ENCODE peak calls at places on chromosomes 7 and 10, in five cellular contexts. One of them, this sample, is unnamed.
A peak's percentile ranks its signal among the peaks of the same experiment; 100 is the strongest.

GRCh38 chr10:116041948-116042347 is 231.1 kb downstream of the GFRA1 start:
- DNase-seq in activated CD8-positive, alpha-beta memory T cell treated with anti-CD3 and anti-CD28 coated beads for 1 hour: no peak
- DNase-seq in stimulated activated naive B cell treated with anti-CD40 and anti-IgM and Interleukin-4, amounts not matched to agents 10 μg/mL and 1 μg/mL and 100 μg/mL, for 72 hours: no peak
- DNase-seq in stimulated activated naive CD4-positive, alpha-beta T cell: no peak
- DNase-seq in GM23338: no peak
- DNase-seq in this sample: no peak

GRCh38 chr7:1948377-1948796 is 278.3 kb downstream of the ELFN1 start:
- DNase-seq in stimulated activated naive CD4-positive, alpha-beta T cell: no peak
- DNase-seq in GM23338: no peak
- DNase-seq in stimulated activated naive B cell treated with anti-CD40 and anti-IgM and Interleukin-4, amounts not matched to agents 10 μg/mL and 1 μg/mL and 100 μg/mL, for 72 hours: no peak
- DNase-seq in activated CD8-positive, alpha-beta memory T cell treated with anti-CD3 and anti-CD28 coated beads for 1 hour: no peak
- DNase-seq in this sample: no peak

GRCh38 chr10:122426834-122427233 is 27.6 kb upstream of the ARMS2 start:
- DNase-seq in stimulated activated naive CD4-positive, alpha-beta T cell: no peak
- DNase-seq in GM23338: no peak
- DNase-seq in activated CD8-positive, alpha-beta memory T cell treated with anti-CD3 and anti-CD28 coated beads for 1 hour: no peak
- DNase-seq in stimulated activated naive B cell treated with anti-CD40 and anti-IgM and Interleukin-4, amounts not matched to agents 10 μg/mL and 1 μg/mL and 100 μg/mL, for 72 hours: no peak
- DNase-seq in this sample: no peak

GRCh38 chr10:74177140-74177677 is 26.2 kb downstream of the ADK start:
- DNase-seq in GM23338: peak; percentile 27
- DNase-seq in activated CD8-positive, alpha-beta memory T cell treated with anti-CD3 and anti-CD28 coated beads for 1 hour: no peak
- DNase-seq in stimulated activated naive B cell treated with anti-CD40 and anti-IgM and Interleukin-4, amounts not matched to agents 10 μg/mL and 1 μg/mL and 100 μg/mL, for 72 hours: peak; percentile 36
- DNase-seq in stimulated activated naive CD4-positive, alpha-beta T cell: no peak
- DNase-seq in this sample: peak; percentile 18

GRCh38 chr7:30093351-30094019 is 41.3 kb upstream of the MTURN start:
- DNase-seq in GM23338: no peak
- DNase-seq in activated CD8-positive, alpha-beta memory T cell treated with anti-CD3 and anti-CD28 coated beads for 1 hour: no peak
- DNase-seq in stimulated activated naive B cell treated with anti-CD40 and anti-IgM and Interleukin-4, amounts not matched to agents 10 μg/mL and 1 μg/mL and 100 μg/mL, for 72 hours: no peak
- DNase-seq in stimulated activated naive CD4-positive, alpha-beta T cell: no peak
- DNase-seq in this sample: no peak

GRCh38 chr10:79328737-79329504 is 18.3 kb upstream of the PPIF start:
- DNase-seq in GM23338: no peak
- DNase-seq in stimulated activated naive B cell treated with anti-CD40 and anti-IgM and Interleukin-4, amounts not matched to agents 10 μg/mL and 1 μg/mL and 100 μg/mL, for 72 hours: no peak
- DNase-seq in activated CD8-positive, alpha-beta memory T cell treated with anti-CD3 and anti-CD28 coated beads for 1 hour: no peak
- DNase-seq in stimulated activated naive CD4-positive, alpha-beta T cell: no peak
- DNase-seq in this sample: no peak

GRCh38 chr10:67965456-67965855 is 81.0 kb downstream of the SIRT1 start:
- DNase-seq in stimulated activated naive CD4-positive, alpha-beta T cell: no peak
- DNase-seq in activated CD8-positive, alpha-beta memory T cell treated with anti-CD3 and anti-CD28 coated beads for 1 hour: no peak
- DNase-seq in stimulated activated naive B cell treated with anti-CD40 and anti-IgM and Interleukin-4, amounts not matched to agents 10 μg/mL and 1 μg/mL and 100 μg/mL, for 72 hours: no peak
- DNase-seq in GM23338: no peak
- DNase-seq in this sample: no peak

GRCh38 chr10:95513008-95513589 is 48.1 kb downstream of the SORBS1 start:
- DNase-seq in GM23338: no peak
- DNase-seq in activated CD8-positive, alpha-beta memory T cell treated with anti-CD3 and anti-CD28 coated beads for 1 hour: no peak
- DNase-seq in stimulated activated naive B cell treated with anti-CD40 and anti-IgM and Interleukin-4, amounts not matched to agents 10 μg/mL and 1 μg/mL and 100 μg/mL, for 72 hours: no peak
- DNase-seq in stimulated activated naive CD4-positive, alpha-beta T cell: no peak
- DNase-seq in this sample: no peak

GRCh38 chr10:110730345-110731055 is 86.4 kb downstream of the RBM20 start:
- DNase-seq in stimulated activated naive B cell treated with anti-CD40 and anti-IgM and Interleukin-4, amounts not matched to agents 10 μg/mL and 1 μg/mL and 100 μg/mL, for 72 hours: no peak
- DNase-seq in stimulated activated naive CD4-positive, alpha-beta T cell: no peak
- DNase-seq in GM23338: no peak
- DNase-seq in activated CD8-positive, alpha-beta memory T cell treated with anti-CD3 and anti-CD28 coated beads for 1 hour: no peak
- DNase-seq in this sample: no peak

GRCh38 chr7:157073335-157073734 is 62.9 kb upstream of the MNX1 start:
- DNase-seq in activated CD8-positive, alpha-beta memory T cell treated with anti-CD3 and anti-CD28 coated beads for 1 hour: no peak
- DNase-seq in GM23338: no peak
- DNase-seq in stimulated activated naive CD4-positive, alpha-beta T cell: no peak
- DNase-seq in stimulated activated naive B cell treated with anti-CD40 and anti-IgM and Interleukin-4, amounts not matched to agents 10 μg/mL and 1 μg/mL and 100 μg/mL, for 72 hours: no peak
- DNase-seq in this sample: no peak

GRCh38 chr7:12256025-12256570 is 45.0 kb downstream of the TMEM106B start:
- DNase-seq in stimulated activated naive CD4-positive, alpha-beta T cell: no peak
- DNase-seq in stimulated activated naive B cell treated with anti-CD40 and anti-IgM and Interleukin-4, amounts not matched to agents 10 μg/mL and 1 μg/mL and 100 μg/mL, for 72 hours: no peak
- DNase-seq in GM23338: no peak
- DNase-seq in activated CD8-positive, alpha-beta memory T cell treated with anti-CD3 and anti-CD28 coated beads for 1 hour: no peak
- DNase-seq in this sample: no peak

GRCh38 chr10:88343761-88344484 is 239.2 kb downstream of the RNLS start:
- DNase-seq in stimulated activated naive B cell treated with anti-CD40 and anti-IgM and Interleukin-4, amounts not matched to agents 10 μg/mL and 1 μg/mL and 100 μg/mL, for 72 hours: no peak
- DNase-seq in GM23338: no peak
- DNase-seq in activated CD8-positive, alpha-beta memory T cell treated with anti-CD3 and anti-CD28 coated beads for 1 hour: no peak
- DNase-seq in stimulated activated naive CD4-positive, alpha-beta T cell: no peak
- DNase-seq in this sample: no peak

GRCh38 chr10:87503892-87504291 is 801 bp upstream of the MINPP1 start:
- DNase-seq in GM23338: peak; percentile 10
- DNase-seq in stimulated activated naive B cell treated with anti-CD40 and anti-IgM and Interleukin-4, amounts not matched to agents 10 μg/mL and 1 μg/mL and 100 μg/mL, for 72 hours: no peak
- DNase-seq in activated CD8-positive, alpha-beta memory T cell treated with anti-CD3 and anti-CD28 coated beads for 1 hour: no peak
- DNase-seq in stimulated activated naive CD4-positive, alpha-beta T cell: no peak
- DNase-seq in this sample: no peak